ENCODE peak calls at places on chromosomes 12 and 14, in four cellular contexts. P, I, Y and H are unnamed samples.

GRCh38 chr12:71439613-71440392 is at the start of gene LGR5:
- DNase-seq in P (peak), I (peak), Y (no peak), H (no peak)

GRCh38 chr14:99599440-99599839 is 4.6 kb downstream of the CCDC85C start:
- DNase-seq in P (no peak), I (no peak), Y (no peak), H (no peak)

GRCh38 chr14:103516426-103517171 is 6.0 kb downstream of the CKB start:
- DNase-seq in P (no peak), I (no peak), Y (no peak), H (no peak)

GRCh38 chr12:120861074-120861795 is 42.9 kb downstream of the SPPL3 start:
- DNase-seq in P (no peak), I (no peak), Y (no peak), H (no peak)

GRCh38 chr12:24888813-24889212 is 60.1 kb downstream of the BCAT1 start:
- DNase-seq in P (no peak), I (no peak), Y (no peak), H (no peak)

GRCh38 chr12:123973552-123974341 is 732 bp downstream of the ZNF664 start:
- DNase-seq in P (peak), I (peak), Y (peak), H (no peak)

GRCh38 chr12:106999444-106999843 is 12.5 kb upstream of the MTERF2 start:
- DNase-seq in P (no peak), I (peak), Y (no peak), H (no peak)

GRCh38 chr12:116426391-116427136 is 132.6 kb upstream of the MAP1LC3B2 start:
- DNase-seq in P (no peak), I (peak), Y (peak), H (no peak)

GRCh38 chr14:91369628-91370445 is 47.8 kb downstream of the CCDC88C start:
- DNase-seq in P (peak), I (no peak), Y (no peak), H (peak)

GRCh38 chr14:24481622-24482324 is 26.3 kb downstream of the CMA1 start:
- DNase-seq in P (peak), I (peak), Y (no peak), H (no peak)

GRCh38 chr12:62737615-62738014 is 197.3 kb downstream of the PPM1H start:
- DNase-seq in P (no peak), I (no peak), Y (no peak), H (no peak)

GRCh38 chr12:12943589-12944260 is 8.2 kb downstream of the GPRC5D start:
- DNase-seq in P (no peak), I (peak), Y (no peak), H (no peak)

GRCh38 chr14:54857830-54858269 is 44.8 kb downstream of the GCH1 start:
- DNase-seq in P (no peak), I (no peak), Y (no peak), H (no peak)

GRCh38 chr12:48119834-48120195 is 651 bp downstream of the PFKM start:
- DNase-seq in P (no peak), I (no peak), Y (no peak), H (no peak)

GRCh38 chr14:92647499-92648279 is 100.7 kb downstream of the LGMN start:
- DNase-seq in P (no peak), I (peak), Y (no peak), H (no peak)

GRCh38 chr12:98939350-98939749 is 294.3 kb downstream of the APAF1 start:
- DNase-seq in P (no peak), I (peak), Y (no peak), H (no peak)

GRCh38 chr12:112828534-112828933 is 37.0 kb downstream of the RPH3A start:
- DNase-seq in P (no peak), I (no peak), Y (no peak), H (no peak)

GRCh38 chr12:121715862-121716435 is 3.4 kb downstream of the TMEM120B start:
- DNase-seq in P (no peak), I (no peak), Y (no peak), H (no peak)

GRCh38 chr12:109934026-109934425 is 34.0 kb downstream of the TCHP start:
- DNase-seq in P (peak), I (peak), Y (no peak), H (no peak)

GRCh38 chr12:12817611-12818010 is 4.5 kb downstream of the DDX47 start:
- DNase-seq in P (no peak), I (no peak), Y (no peak), H (no peak)

GRCh38 chr12:64450711-64451486 is 1.0 kb upstream of the TBK1 start:
- DNase-seq in P (no peak), I (peak), Y (no peak), H (no peak)

GRCh38 chr14:92728781-92729364 is 19.6 kb downstream of the LGMN start:
- DNase-seq in P (peak), I (no peak), Y (no peak), H (no peak)

GRCh38 chr12:81644503-81644902 is 114.6 kb downstream of the PPFIA2 start:
- DNase-seq in P (no peak), I (peak), Y (no peak), H (no peak)

GRCh38 chr12:130710001-130710732 is 5.9 kb downstream of the RIMBP2 start:
- DNase-seq in P (no peak), I (no peak), Y (no peak), H (no peak)

GRCh38 chr14:92294506-92294905 is 28.5 kb upstream of the SLC24A4 start:
- DNase-seq in P (no peak), I (no peak), Y (no peak), H (no peak)

GRCh38 chr14:92863281-92863680 is 59.7 kb upstream of the CHGA start:
- DNase-seq in P (no peak), I (no peak), Y (no peak), H (no peak)

GRCh38 chr12:15152864-15153263 is 68.4 kb downstream of the RERG start:
- DNase-seq in P (no peak), I (peak), Y (no peak), H (no peak)

GRCh38 chr14:55107766-55108554 is 21.1 kb upstream of the LGALS3 start:
- DNase-seq in P (peak), I (peak), Y (peak), H (peak)

GRCh38 chr14:88597038-88597437 is 34.2 kb downstream of the ZC3H14 start:
- DNase-seq in P (no peak), I (no peak), Y (no peak), H (no peak)

GRCh38 chr14:101073598-101073965 is 170.1 kb upstream of the RTL1 start:
- DNase-seq in P (no peak), I (no peak), Y (no peak), H (no peak)

GRCh38 chr12:130484221-130484620 is 146.5 kb downstream of the PIWIL1 start:
- DNase-seq in P (no peak), I (no peak), Y (no peak), H (no peak)

GRCh38 chr12:105705765-105706164 is 375.3 kb downstream of the C12orf75 start:
- DNase-seq in P (peak), I (peak), Y (peak), H (peak)

GRCh38 chr12:130162267-130162666 is at the start of gene FZD10:
- DNase-seq in P (peak), I (peak), Y (peak), H (peak)

GRCh38 chr12:76685246-76685678 is 78.7 kb upstream of the ZDHHC17 start:
- DNase-seq in P (no peak), I (peak), Y (peak), H (no peak)

GRCh38 chr14:64053694-64054669 is 201.2 kb downstream of the SYNE2 start:
- DNase-seq in P (no peak), I (no peak), Y (no peak), H (no peak)

GRCh38 chr12:93957870-93958269 is 190.5 kb upstream of the PLXNC1 start:
- DNase-seq in P (no peak), I (peak), Y (no peak), H (no peak)

GRCh38 chr12:3496964-3497363 is 6.0 kb downstream of the PRMT8 start:
- DNase-seq in P (no peak), I (no peak), Y (no peak), H (no peak)